ENCODE peak calls at places on chromosomes 3 and 15, in five cellular contexts. R, V, P, C and H are unnamed samples. For H3K4me1 and H3K9me2, the result is how much of the 10 kb centered on the place peaks cover.

GRCh38 chr3:21944251-21944650 is 193.2 kb upstream of the ZNF385D start:
- DNase-seq in R (no peak), V (no peak), P (no peak), C (no peak), H (no peak)

GRCh38 chr15:25171111-25171811 is 216.5 kb downstream of the SNRPN start:
- DNase-seq in R (no peak), V (no peak), P (no peak), C (no peak), H (peak)

GRCh38 chr3:194598771-194599557 is 34.3 kb downstream of the TMEM44 start:
- DNase-seq in R (no peak), V (no peak), P (no peak), C (peak), H (no peak)

GRCh38 chr15:50979041-50979440 is 70.6 kb downstream of the AP4E1 start:
- DNase-seq in R (no peak), V (no peak), P (no peak), C (peak), H (no peak)

GRCh38 chr3:42116466-42116865 is 25.3 kb downstream of the TRAK1 start:
- DNase-seq in R (no peak), V (no peak), P (no peak), C (peak), H (no peak)

GRCh38 chr15:57019496-57020160 is 101.2 kb downstream of the TCF12 start:
- DNase-seq in R (no peak), V (no peak), P (no peak), C (peak), H (no peak)

GRCh38 chr3:11391172-11391879 is 119.1 kb downstream of the ATG7 start:
- DNase-seq in R (no peak), V (no peak), P (no peak), C (no peak), H (peak)

GRCh38 chr3:12221663-12222062 is 63.0 kb upstream of the TIMP4 start:
- DNase-seq in R (peak), V (no peak), P (no peak), C (no peak), H (peak)

GRCh38 chr3:49882182-49882581 is 12.5 kb upstream of the CAMKV start:
- DNase-seq in R (no peak), V (no peak), P (no peak), C (no peak), H (no peak)

GRCh38 chr15:61822511-61822910 is 237.7 kb downstream of the VPS13C start:
- DNase-seq in R (no peak), V (no peak), P (no peak), C (no peak), H (no peak)

GRCh38 chr3:150097588-150097890 is 126.8 kb upstream of the PFN2 start:
- DNase-seq in R (peak), V (no peak), P (no peak), C (peak), H (no peak)

DNA sequence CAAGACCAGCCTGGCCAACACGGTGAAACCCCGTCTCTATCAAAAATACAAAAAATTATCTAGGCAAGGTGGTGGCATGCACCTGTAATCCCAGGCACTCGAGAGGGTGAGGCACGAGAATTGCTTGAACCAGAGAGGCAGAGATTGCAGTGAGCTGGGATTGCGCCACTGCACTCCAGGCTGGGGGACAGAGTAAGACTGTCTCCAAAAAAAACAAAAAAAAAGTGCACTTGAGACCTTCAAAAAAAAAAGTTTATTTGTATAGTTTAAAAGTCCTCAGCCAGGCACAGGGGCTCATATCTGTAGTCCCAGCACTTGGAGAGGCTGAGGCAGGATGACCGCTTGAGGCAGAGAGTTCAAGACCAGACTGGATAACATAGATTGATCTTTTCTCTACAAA is 2.1 kb downstream of the PBRM1 start:
- DNase-seq in R (no peak), V (no peak), P (no peak), C (no peak), H (no peak)
- H3K4me1 ChIP-seq in R (under half), V (under half), P (under half), C (half or more), H (under half)

DNA sequence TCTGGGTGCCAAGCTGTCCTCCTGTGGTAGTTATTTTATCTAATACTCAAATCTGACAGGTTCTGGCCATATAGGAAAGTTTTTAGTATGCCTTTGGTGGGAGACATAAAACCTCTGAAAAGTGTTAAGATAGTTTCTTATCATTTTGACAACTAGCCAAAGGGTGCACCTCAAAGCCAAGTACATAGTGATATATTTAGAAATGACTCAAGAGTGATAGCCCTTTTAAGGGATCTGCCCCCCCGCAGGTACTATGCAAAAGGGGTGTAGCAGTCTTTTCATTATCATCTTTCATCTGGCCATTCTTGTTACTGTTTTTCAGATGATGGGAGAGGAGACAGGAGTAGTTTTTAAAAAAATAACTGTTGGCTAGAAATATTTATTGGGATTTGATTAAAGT is 4.9 kb downstream of the PHLDB2 start:
- DNase-seq in R (no peak), V (no peak), P (no peak), C (no peak), H (no peak)
- H3K4me2 ChIP-seq in R (peak), V (no peak), P (no peak), C (peak), H (peak)

GRCh38 chr3:159502986-159503385 is 485.6 kb upstream of the IL12A start:
- DNase-seq in R (no peak), V (no peak), P (no peak), C (no peak), H (no peak)
- H3K9me2 ChIP-seq in R (under half), V (under half), P (under half), C (under half), H (under half)

DNA sequence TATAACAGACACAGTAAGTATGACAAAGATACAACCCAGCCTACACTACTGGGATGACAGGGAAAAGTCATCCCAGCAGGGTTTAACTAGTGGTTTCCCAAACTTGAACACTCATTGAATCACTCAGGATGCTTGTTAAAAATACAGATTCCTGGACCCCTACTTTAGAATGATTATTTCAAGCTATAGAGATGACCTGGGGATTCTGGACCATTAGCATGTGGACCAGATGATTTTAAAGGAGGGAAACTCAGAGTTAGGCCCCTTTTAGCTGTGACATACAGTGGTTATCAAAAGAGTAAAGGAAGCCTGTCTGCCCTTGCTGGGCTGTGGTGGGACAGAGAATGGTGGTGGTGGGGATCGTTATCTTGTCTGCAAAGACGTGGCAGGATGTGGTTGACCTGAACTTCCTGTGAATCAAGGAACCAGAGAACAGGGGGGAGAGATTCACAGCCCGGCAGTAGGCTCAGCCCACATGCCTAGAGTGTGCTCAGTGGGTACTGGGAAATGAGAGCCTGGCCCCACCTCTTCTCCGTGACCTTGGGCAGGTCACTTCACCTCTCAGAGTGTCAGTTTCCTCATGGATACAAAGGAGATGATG is 306.3 kb downstream of the RPLP1 start:
- DNase-seq in R (peak), V (peak), P (no peak), C (peak), H (no peak)
- H3K4me1 ChIP-seq in R (under half), V (half or more), P (under half), C (under half), H (under half)

GRCh38 chr15:52699457-52699856 is 20.3 kb upstream of the ATOSA start:
- DNase-seq in R (no peak), V (no peak), P (no peak), C (no peak), H (no peak)
- H3K4me2 ChIP-seq in R (no peak), V (peak), P (no peak), C (no peak), H (no peak)

GRCh38 chr15:71844916-71845315 is 34.6 kb downstream of the NR2E3 start:
- DNase-seq in R (no peak), V (no peak), P (no peak), C (no peak), H (no peak)
- H3K9me2 ChIP-seq in R (under half), V (under half), P (under half), C (under half), H (under half)

GRCh38 chr15:40097968-40098476 is 10.7 kb downstream of the BMF start:
- DNase-seq in R (no peak), V (peak), P (peak), C (peak), H (no peak)
- H3K4me1 ChIP-seq in R (half or more), V (half or more), P (half or more), C (under half), H (half or more)